ENCODE peak calls at places on chromosomes 12 and 14, in ten cellular contexts. U is GM04504; R is HEK293T; B is activated CD4-positive, alpha-beta T cell treated with anti-CD3 and anti-CD28 coated beads, Interleukin-2, amount 10 ng/mL, durations not matched to agents 7 days and 5 days; E is H7; F is GM23248; M is NCI-H1092; Y is cardiac muscle cell; X is stimulated activated CD8-positive, alpha-beta memory T cell treated with anti-CD3 and anti-CD28 coated beads, Interleukin-15, amount 100 ng/mL, for 4 hours; A is MM.1S. H is an unnamed sample.

GRCh38 chr12:52125499-52125900 is 46.0 kb downstream of the SMIM41 start:
- DNase-seq in U (no peak), R (peak), B (no peak), E (peak), F (no peak), M (peak), Y (no peak), X (no peak), A (no peak), H (no peak)

GRCh38 chr12:100718212-100718611 is 76.4 kb upstream of the ANO4 start:
- DNase-seq in U (no peak), R (no peak), B (no peak), E (no peak), F (peak), M (no peak), Y (peak), X (no peak), A (no peak), H (no peak)

GRCh38 chr12:11815397-11815796 is 165.9 kb downstream of the ETV6 start:
- DNase-seq in U (no peak), R (no peak), B (no peak), E (peak), F (no peak), M (no peak), Y (no peak), X (no peak), A (no peak), H (no peak)

GRCh38 chr14:81435578-81436295 is 35.6 kb upstream of the STON2 start:
- DNase-seq in U (no peak), R (peak), B (peak), E (peak), F (peak), M (peak), Y (peak), X (no peak), A (peak), H (no peak)

GRCh38 chr14:22407033-22407432 is 182.0 kb downstream of the DAD1 start:
- DNase-seq in U (no peak), R (no peak), B (no peak), E (no peak), F (no peak), M (no peak), Y (no peak), X (no peak), A (no peak), H (no peak)

GRCh38 chr12:122721057-122721545 is 4.5 kb upstream of the HCAR3 start:
- DNase-seq in U (no peak), R (no peak), B (no peak), E (no peak), F (no peak), M (no peak), Y (no peak), X (no peak), A (no peak), H (no peak)

GRCh38 chr14:84453541-84453940 is 1076.4 kb upstream of the FLRT2 start:
- DNase-seq in U (peak), R (no peak), B (no peak), E (no peak), F (peak), M (no peak), Y (peak), X (no peak), A (no peak), H (no peak)

GRCh38 chr12:25864287-25864686 is 94.2 kb upstream of the RASSF8 start:
- DNase-seq in U (peak), R (peak), B (no peak), E (no peak), F (peak), M (no peak), Y (no peak), X (no peak), A (no peak), H (no peak)

GRCh38 chr12:107393043-107393725 is 292.4 kb upstream of the PWP1 start:
- DNase-seq in U (no peak), R (no peak), B (no peak), E (no peak), F (no peak), M (no peak), Y (no peak), X (no peak), A (no peak), H (no peak)

GRCh38 chr14:92529895-92530294 is 16.3 kb downstream of the RIN3 start:
- DNase-seq in U (no peak), R (no peak), B (no peak), E (no peak), F (no peak), M (no peak), Y (no peak), X (no peak), A (no peak), H (no peak)

GRCh38 chr12:108375986-108376663 is 37.0 kb upstream of the CMKLR1 start:
- DNase-seq in U (no peak), R (no peak), B (no peak), E (no peak), F (peak), M (no peak), Y (peak), X (no peak), A (no peak), H (no peak)

GRCh38 chr12:108750471-108751402 is 19.4 kb upstream of the CORO1C start:
- DNase-seq in U (peak), R (no peak), B (no peak), E (no peak), F (peak), M (no peak), Y (peak), X (no peak), A (no peak), H (no peak)

GRCh38 chr14:73721101-73721821 is 7.1 kb upstream of the PNMA1 start:
- DNase-seq in U (no peak), R (no peak), B (no peak), E (peak), F (no peak), M (no peak), Y (no peak), X (no peak), A (no peak), H (no peak)

GRCh38 chr12:23816394-23816851 is 133.0 kb downstream of the SOX5 start:
- DNase-seq in U (no peak), R (no peak), B (no peak), E (peak), F (no peak), M (no peak), Y (no peak), X (no peak), A (no peak), H (no peak)

GRCh38 chr12:87642245-87642644 is 387.0 kb downstream of the C12orf50 start:
- DNase-seq in U (no peak), R (no peak), B (no peak), E (no peak), F (no peak), M (no peak), Y (no peak), X (no peak), A (no peak), H (no peak)

GRCh38 chr12:11812558-11813421 is 163.3 kb downstream of the ETV6 start:
- DNase-seq in U (no peak), R (no peak), B (peak), E (peak), F (peak), M (peak), Y (peak), X (no peak), A (peak), H (peak)

GRCh38 chr14:101620821-101621785 is 59.8 kb downstream of the DIO3 start:
- DNase-seq in U (no peak), R (no peak), B (no peak), E (no peak), F (no peak), M (no peak), Y (no peak), X (no peak), A (no peak), H (no peak)

GRCh38 chr12:131034631-131035267 is 81.0 kb downstream of the ADGRD1 start:
- DNase-seq in U (no peak), R (no peak), B (no peak), E (no peak), F (no peak), M (no peak), Y (no peak), X (no peak), A (no peak), H (no peak)

GRCh38 chr12:63068857-63069442 is 82.1 kb downstream of the AVPR1A start:
- DNase-seq in U (no peak), R (peak), B (no peak), E (peak), F (peak), M (no peak), Y (peak), X (no peak), A (peak), H (no peak)

GRCh38 chr14:24941719-24942118 is 108.2 kb downstream of the STXBP6 start:
- DNase-seq in U (no peak), R (no peak), B (no peak), E (no peak), F (no peak), M (peak), Y (no peak), X (no peak), A (peak), H (no peak)

GRCh38 chr12:89470741-89471504 is 53.7 kb downstream of the GALNT4 start:
- DNase-seq in U (no peak), R (peak), B (peak), E (no peak), F (peak), M (peak), Y (peak), X (no peak), A (peak), H (no peak)

GRCh38 chr12:58529897-58530296 is 390.4 kb downstream of the LRIG3 start:
- DNase-seq in U (peak), R (no peak), B (no peak), E (no peak), F (peak), M (no peak), Y (peak), X (no peak), A (no peak), H (no peak)

GRCh38 chr14:53979747-53980642 is 23.4 kb upstream of the BMP4 start:
- DNase-seq in U (no peak), R (no peak), B (no peak), E (peak), F (peak), M (no peak), Y (peak), X (no peak), A (no peak), H (no peak)

GRCh38 chr14:61247935-61248334 is 33.2 kb downstream of the TMEM30B start:
- DNase-seq in U (no peak), R (no peak), B (no peak), E (no peak), F (peak), M (no peak), Y (no peak), X (no peak), A (no peak), H (no peak)

GRCh38 chr14:90454041-90455000 is 57.5 kb downstream of the CALM1 start:
- DNase-seq in U (peak), R (peak), B (no peak), E (peak), F (peak), M (no peak), Y (peak), X (no peak), A (no peak), H (peak)

GRCh38 chr14:52071675-52072074 is 2.8 kb upstream of the NID2 start:
- DNase-seq in U (no peak), R (no peak), B (no peak), E (no peak), F (peak), M (no peak), Y (peak), X (no peak), A (no peak), H (no peak)

GRCh38 chr12:124497658-124498057 is 69.8 kb downstream of the NCOR2 start:
- DNase-seq in U (peak), R (no peak), B (no peak), E (no peak), F (peak), M (no peak), Y (peak), X (no peak), A (no peak), H (no peak)

GRCh38 chr12:63420206-63420644 is 248.1 kb downstream of the DPY19L2 start:
- DNase-seq in U (peak), R (peak), B (peak), E (peak), F (peak), M (peak), Y (peak), X (no peak), A (peak), H (peak)

GRCh38 chr12:25386823-25387134 is 136.1 kb upstream of the KRAS start:
- DNase-seq in U (no peak), R (no peak), B (no peak), E (peak), F (no peak), M (no peak), Y (no peak), X (no peak), A (no peak), H (no peak)

GRCh38 chr14:86799244-86799647 is 1193.7 kb downstream of the GALC start:
- DNase-seq in U (peak), R (no peak), B (no peak), E (no peak), F (peak), M (no peak), Y (peak), X (no peak), A (no peak), H (no peak)

GRCh38 chr12:753401-754237 is 1.2 kb downstream of the WNK1 start:
- DNase-seq in U (no peak), R (peak), B (peak), E (peak), F (peak), M (peak), Y (peak), X (no peak), A (peak), H (peak)

GRCh38 chr12:11727133-11727664 is 77.7 kb downstream of the ETV6 start:
- DNase-seq in U (no peak), R (no peak), B (peak), E (no peak), F (no peak), M (no peak), Y (no peak), X (no peak), A (no peak), H (peak)

GRCh38 chr14:58914271-58914855 is 274.1 kb upstream of the DAAM1 start:
- DNase-seq in U (no peak), R (no peak), B (no peak), E (no peak), F (no peak), M (no peak), Y (peak), X (no peak), A (no peak), H (no peak)